ENCODE peak calls at places on chromosomes 16 and 17, in five cellular contexts. One of them, this sample, is unnamed.

GRCh38 chr17:27408891-27409290 is 47.4 kb upstream of the KSR1 start:
- DNase-seq in HuH-7.5: no peak
- DNase-seq in body of pancreas: no peak
- DNase-seq in iPS-NIHi11: no peak
- DNase-seq in NCI-H345: no peak
- DNase-seq in this sample: no peak

GRCh38 chr17:34645636-34646035 is 66.3 kb downstream of the TMEM132E start:
- DNase-seq in HuH-7.5: no peak
- DNase-seq in body of pancreas: no peak
- DNase-seq in iPS-NIHi11: no peak
- DNase-seq in NCI-H345: peak
- DNase-seq in this sample: no peak

GRCh38 chr17:72677714-72678390 is 414.6 kb downstream of the SLC39A11 start:
- DNase-seq in HuH-7.5: no peak
- DNase-seq in body of pancreas: no peak
- DNase-seq in iPS-NIHi11: no peak
- DNase-seq in NCI-H345: no peak
- DNase-seq in this sample: no peak

GRCh38 chr17:63425478-63425877 is 20.6 kb downstream of the CYB561 start:
- DNase-seq in HuH-7.5: peak
- DNase-seq in body of pancreas: peak
- DNase-seq in iPS-NIHi11: peak
- DNase-seq in NCI-H345: peak
- DNase-seq in this sample: peak

GRCh38 chr16:64426131-64426666 is 695.7 kb downstream of the CDH11 start:
- DNase-seq in HuH-7.5: no peak
- DNase-seq in body of pancreas: no peak
- DNase-seq in iPS-NIHi11: no peak
- DNase-seq in NCI-H345: no peak
- DNase-seq in this sample: no peak

GRCh38 chr16:80208015-80208414 is 332.8 kb upstream of the DYNLRB2 start:
- DNase-seq in HuH-7.5: no peak
- DNase-seq in body of pancreas: no peak
- DNase-seq in iPS-NIHi11: no peak
- DNase-seq in NCI-H345: no peak
- DNase-seq in this sample: no peak

GRCh38 chr17:7915611-7916382 is at the start of gene RNF227:
- DNase-seq in HuH-7.5: peak
- DNase-seq in body of pancreas: peak
- DNase-seq in iPS-NIHi11: peak
- DNase-seq in NCI-H345: peak
- DNase-seq in this sample: peak

GRCh38 chr16:64416232-64417010 is 705.4 kb downstream of the CDH11 start:
- DNase-seq in HuH-7.5: no peak
- DNase-seq in body of pancreas: no peak
- DNase-seq in iPS-NIHi11: no peak
- DNase-seq in NCI-H345: no peak
- DNase-seq in this sample: no peak

GRCh38 chr17:72234951-72235350 is 114.1 kb downstream of the SOX9 start:
- DNase-seq in HuH-7.5: no peak
- DNase-seq in body of pancreas: no peak
- DNase-seq in iPS-NIHi11: no peak
- DNase-seq in NCI-H345: no peak
- DNase-seq in this sample: no peak

GRCh38 chr17:43813386-43813785 is 19.6 kb downstream of the MPP3 start:
- DNase-seq in HuH-7.5: no peak
- DNase-seq in body of pancreas: no peak
- DNase-seq in iPS-NIHi11: no peak
- DNase-seq in NCI-H345: no peak
- DNase-seq in this sample: no peak

GRCh38 chr17:55609737-55610201 is 98.5 kb upstream of the SMIM36 start:
- DNase-seq in HuH-7.5: no peak
- DNase-seq in body of pancreas: peak
- DNase-seq in iPS-NIHi11: no peak
- DNase-seq in NCI-H345: no peak
- DNase-seq in this sample: no peak

GRCh38 chr17:47076171-47076570 is 97.1 kb upstream of the RPRML start:
- DNase-seq in HuH-7.5: no peak
- DNase-seq in body of pancreas: no peak
- DNase-seq in iPS-NIHi11: no peak
- DNase-seq in NCI-H345: no peak
- DNase-seq in this sample: no peak

GRCh38 chr17:33506889-33507650 is 214.0 kb upstream of the ASIC2 start:
- DNase-seq in HuH-7.5: no peak
- DNase-seq in body of pancreas: no peak
- DNase-seq in iPS-NIHi11: peak
- DNase-seq in NCI-H345: no peak
- DNase-seq in this sample: no peak

GRCh38 chr16:77169650-77170236 is 21.2 kb upstream of the MON1B start:
- DNase-seq in HuH-7.5: peak
- DNase-seq in body of pancreas: peak
- DNase-seq in iPS-NIHi11: peak
- DNase-seq in NCI-H345: peak
- DNase-seq in this sample: peak

GRCh38 chr17:79600071-79600470 is 10.8 kb downstream of the RBFOX3 start:
- DNase-seq in HuH-7.5: no peak
- DNase-seq in body of pancreas: no peak
- DNase-seq in iPS-NIHi11: no peak
- DNase-seq in NCI-H345: no peak
- DNase-seq in this sample: no peak

GRCh38 chr16:49021136-49021535 is 260.5 kb downstream of the CBLN1 start:
- DNase-seq in HuH-7.5: no peak
- DNase-seq in body of pancreas: no peak
- DNase-seq in iPS-NIHi11: no peak
- DNase-seq in NCI-H345: no peak
- DNase-seq in this sample: no peak

GRCh38 chr17:82892869-82893565 is 53.2 kb upstream of the ZNF750 start:
- DNase-seq in HuH-7.5: no peak
- DNase-seq in body of pancreas: no peak
- DNase-seq in iPS-NIHi11: peak
- DNase-seq in NCI-H345: no peak
- DNase-seq in this sample: no peak

GRCh38 chr17:41394254-41395016 is 3.0 kb downstream of the KRT31 start:
- DNase-seq in HuH-7.5: no peak
- DNase-seq in body of pancreas: no peak
- DNase-seq in iPS-NIHi11: no peak
- DNase-seq in NCI-H345: no peak
- DNase-seq in this sample: no peak

GRCh38 chr17:75481194-75482059 is 25.0 kb downstream of the TMEM94 start:
- DNase-seq in HuH-7.5: no peak
- DNase-seq in body of pancreas: no peak
- DNase-seq in iPS-NIHi11: no peak
- DNase-seq in NCI-H345: no peak
- DNase-seq in this sample: no peak

GRCh38 chr16:66388350-66389139 is 22.1 kb downstream of the CDH5 start:
- DNase-seq in HuH-7.5: no peak
- DNase-seq in body of pancreas: no peak
- DNase-seq in iPS-NIHi11: no peak
- DNase-seq in NCI-H345: no peak
- DNase-seq in this sample: no peak

GRCh38 chr16:13305019-13305755 is 403.8 kb downstream of the SHISA9 start:
- DNase-seq in HuH-7.5: no peak
- DNase-seq in body of pancreas: no peak
- DNase-seq in iPS-NIHi11: no peak
- DNase-seq in NCI-H345: no peak
- DNase-seq in this sample: no peak

GRCh38 chr16:65773319-65773874 is 593.1 kb upstream of the CDH5 start:
- DNase-seq in HuH-7.5: no peak
- DNase-seq in body of pancreas: no peak
- DNase-seq in iPS-NIHi11: peak
- DNase-seq in NCI-H345: no peak
- DNase-seq in this sample: no peak

GRCh38 chr16:53881371-53881770 is 177.4 kb downstream of the FTO start:
- DNase-seq in HuH-7.5: no peak
- DNase-seq in body of pancreas: no peak
- DNase-seq in iPS-NIHi11: no peak
- DNase-seq in NCI-H345: no peak
- DNase-seq in this sample: peak

GRCh38 chr16:25108054-25108453 is 3.5 kb upstream of the LCMT1 start:
- DNase-seq in HuH-7.5: no peak
- DNase-seq in body of pancreas: no peak
- DNase-seq in iPS-NIHi11: no peak
- DNase-seq in NCI-H345: peak
- DNase-seq in this sample: peak

GRCh38 chr17:61399131-61400057 is at the start of gene TBX2:
- DNase-seq in HuH-7.5: peak
- DNase-seq in body of pancreas: peak
- DNase-seq in iPS-NIHi11: peak
- DNase-seq in NCI-H345: no peak
- DNase-seq in this sample: peak

This sample was measured in HepG2.